ENCODE peak calls at places on chromosomes 11 and 22, in four cellular contexts. N is SK-N-SH, H is GM23338, V is MM.1S. T is an unnamed sample. For H3F3A, H3K36me3 and H3K4me1, the result is how much of the 10 kb centered on the place peaks cover.

GRCh38 chr11:68942751-68943271 is 38.0 kb downstream of the MRGPRD start:
- DNase-seq in N (no peak), H (no peak), V (no peak), T (no peak)

GRCh38 chr11:4464216-4465159 is 15.4 kb downstream of the OR52K2 start:
- DNase-seq in N (no peak), H (peak), V (no peak), T (no peak)

GRCh38 chr11:93775289-93775688 is 8.8 kb upstream of the MED17 start:
- DNase-seq in N (peak), H (peak), V (no peak), T (no peak)

GRCh38 chr11:31120428-31120827 is 249.1 kb downstream of the DCDC1 start:
- DNase-seq in N (no peak), H (no peak), V (no peak), T (no peak)

GRCh38 chr22:19962246-19962908 is 20.8 kb upstream of the TXNRD2 start:
- DNase-seq in N (peak), H (peak), V (peak), T (peak)

GRCh38 chr11:34653851-34654490 is 33.1 kb downstream of the EHF start:
- DNase-seq in N (no peak), H (no peak), V (no peak), T (peak)

GRCh38 chr11:5476184-5476819 is 12.2 kb upstream of the OR52D1 start:
- DNase-seq in N (peak), H (peak), V (peak), T (no peak)

GRCh38 chr11:71489311-71490043 is 36.5 kb downstream of the NADSYN1 start:
- DNase-seq in N (no peak), H (no peak), V (no peak), T (peak)

GRCh38 chr11:78768947-78769346 is 194.3 kb upstream of the NARS2 start:
- DNase-seq in N (no peak), H (no peak), V (no peak), T (no peak)

GRCh38 chr11:15197696-15198095 is 83.0 kb downstream of the INSC start:
- DNase-seq in N (no peak), H (no peak), V (no peak), T (no peak)

DNA sequence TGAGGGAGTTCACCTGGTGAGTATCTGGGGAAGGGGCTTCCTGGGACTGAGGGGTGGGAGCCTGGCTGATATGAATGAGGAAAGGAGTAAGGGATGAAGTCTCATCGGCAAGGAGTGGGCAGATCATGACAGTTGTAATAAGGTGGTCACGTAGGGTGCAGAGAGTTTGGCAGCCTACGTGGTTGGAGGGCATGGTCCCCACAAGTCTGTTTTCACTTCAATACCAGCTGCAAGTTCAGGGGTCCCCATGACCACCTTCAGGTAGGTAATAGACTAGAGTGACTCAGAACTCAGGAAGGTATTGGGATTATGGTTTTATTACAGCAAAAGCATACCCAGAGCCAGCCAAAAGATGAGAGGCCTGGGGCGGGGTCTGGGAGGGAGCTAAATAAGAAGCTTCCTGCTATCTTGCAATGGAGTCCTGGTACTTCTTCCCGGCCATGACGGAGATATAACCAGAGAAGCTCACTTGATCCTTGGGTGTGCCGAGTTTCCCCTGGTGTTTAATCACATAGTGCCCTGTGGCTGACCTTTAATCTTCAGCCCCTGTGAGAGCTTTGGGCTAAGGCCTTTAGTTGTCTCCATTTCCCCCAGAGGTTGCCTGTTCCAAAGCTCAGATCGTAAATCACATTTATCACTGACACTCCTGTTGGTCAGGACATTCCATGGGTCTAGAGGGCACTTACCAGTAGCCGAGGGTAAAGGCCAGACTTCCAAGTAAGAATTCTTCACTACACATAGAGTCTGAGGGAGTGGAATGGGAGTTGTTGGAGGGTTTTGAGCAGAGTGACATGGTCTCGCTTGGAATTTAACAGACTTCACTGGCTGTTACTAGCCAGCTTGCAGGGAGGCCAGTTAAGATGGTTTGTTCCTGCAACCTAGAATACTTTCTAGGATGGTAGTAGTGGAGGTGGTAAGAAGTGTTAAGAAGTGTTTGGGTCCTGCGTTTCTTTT is 9.1 kb downstream of the SLC3A2 start:
- DNase-seq in N (no peak), H (no peak), V (no peak), T (no peak)
- H3F3A ChIP-seq in N (half or more), H (half or more), V (under half), T (half or more)

GRCh38 chr11:27239305-27239942 is 123.6 kb downstream of the CCDC34 start:
- DNase-seq in N (no peak), H (no peak), V (no peak), T (no peak)
- H3K36me3 ChIP-seq in N (under half), H (under half), V (under half), T (under half)

GRCh38 chr11:12168114-12168513 is 57.7 kb downstream of the MICAL2 start:
- DNase-seq in N (no peak), H (no peak), V (no peak), T (no peak)
- H3K4me1 ChIP-seq in N (under half), H (under half), V (under half), T (half or more)

GRCh38 chr11:2310786-2311455 is 9.1 kb downstream of the TSPAN32 start:
- DNase-seq in N (no peak), H (no peak), V (no peak), T (no peak)
- H3F3A ChIP-seq in N (under half), H (under half), V (under half), T (under half)

GRCh38 chr11:64219354-64219684 is 6.7 kb downstream of the TRPT1 start:
- DNase-seq in N (no peak), H (no peak), V (no peak), T (no peak)

GRCh38 chr11:64220271-64220670 is 5.7 kb downstream of the TRPT1 start:
- DNase-seq in N (no peak), H (no peak), V (no peak), T (no peak)

GRCh38 chr11:64219755-64220154 is 6.2 kb downstream of the TRPT1 start:
- DNase-seq in N (no peak), H (no peak), V (no peak), T (no peak)

GRCh38 chr11:64216879-64217278 is 9.1 kb downstream of the TRPT1 start:
- DNase-seq in N (peak), H (no peak), V (no peak), T (no peak)

DNA sequence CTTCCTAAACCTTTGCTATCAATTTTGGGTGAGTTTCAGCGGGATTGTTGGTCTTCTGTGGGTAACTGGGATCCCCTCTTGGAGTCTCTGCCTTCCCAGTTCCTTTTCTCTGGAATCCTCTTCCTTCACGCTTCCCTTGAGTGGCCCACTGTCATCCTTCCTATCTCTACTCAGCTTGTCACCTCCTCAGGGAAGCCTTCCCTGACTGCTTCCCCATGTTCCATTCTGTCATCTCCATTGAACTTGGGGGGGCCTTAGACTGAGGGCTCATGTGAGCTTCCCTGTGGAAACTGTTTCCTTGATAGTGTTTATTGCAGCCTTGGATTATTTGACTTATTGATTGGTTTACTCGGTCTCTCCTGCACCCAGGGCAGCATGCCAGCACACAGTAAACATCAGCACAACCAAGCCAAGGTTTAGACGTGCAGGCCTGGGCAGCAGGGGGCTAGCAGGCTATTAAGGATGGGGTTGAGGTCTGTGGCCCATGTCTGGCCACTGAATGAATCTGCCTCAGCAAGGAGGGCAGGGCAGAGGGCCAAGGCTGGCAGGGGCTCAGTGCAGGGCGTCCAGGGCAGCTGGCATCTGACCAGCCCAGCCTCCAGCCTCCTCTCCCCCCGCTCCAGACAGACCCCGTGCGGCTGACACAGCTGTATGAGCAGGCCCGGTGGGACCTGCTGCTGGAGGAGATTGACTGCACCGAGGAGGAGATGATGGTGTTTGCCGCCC is 7.2 kb downstream of the TRPT1 start:
- DNase-seq in N (peak), H (no peak), V (no peak), T (no peak)
- H3K36me3 ChIP-seq in N (under half), H (under half), V (under half), T (under half)

GRCh38 chr22:33112606-33113005 is 54.4 kb upstream of the SYN3 start:
- DNase-seq in N (no peak), H (no peak), V (peak), T (no peak)
- H3K4me1 ChIP-seq in N (under half), H (under half), V (under half), T (under half)

GRCh38 chr11:101914737-101915426 is at the start of gene CEP126:
- DNase-seq in N (peak), H (peak), V (peak), T (peak)

GRCh38 chr11:101913631-101914030 is 1.2 kb upstream of the CEP126 start:
- DNase-seq in N (no peak), H (no peak), V (no peak), T (no peak)

GRCh38 chr11:101915811-101916291 is 471 bp downstream of the ANGPTL5 start:
- DNase-seq in N (peak), H (peak), V (peak), T (peak)

GRCh38 chr11:101914349-101914736 is 467 bp upstream of the CEP126 start:
- DNase-seq in N (no peak), H (no peak), V (no peak), T (peak)

GRCh38 chr11:101912823-101913284 is 2.0 kb upstream of the CEP126 start:
- DNase-seq in N (no peak), H (no peak), V (no peak), T (no peak)
- H3F3A ChIP-seq in N (under half), H (under half), V (under half), T (under half)

T was measured in PC-9.